ENCODE peak calls at places on chromosomes 5 and 9, in eight cellular contexts. One of them, this sample, is unnamed.

GRCh38 chr9:30932226-30932625 is 1452.2 kb upstream of the ACO1 start:
- DNase-seq in neuronal stem cell: no peak
- DNase-seq in T1000: peak
- DNase-seq in frontal cortex: no peak
- DNase-seq in NCI-H1092 treated with DMSO at 0.1 percent for 48 hours: no peak
- DNase-seq in stimulated activated CD4-positive, alpha-beta T cell treated with anti-CD3 and anti-CD28 coated beads, Interleukin-1b, Interleukin-23, amount 100 ng/mL, for 24 hours: no peak
- DNase-seq in psoas muscle: no peak
- DNase-seq in T-helper 1 cell: no peak
- DNase-seq in this sample: no peak

GRCh38 chr9:89421595-89421994 is 76.3 kb downstream of the SEMA4D start:
- DNase-seq in neuronal stem cell: no peak
- DNase-seq in T1000: no peak
- DNase-seq in frontal cortex: no peak
- DNase-seq in NCI-H1092 treated with DMSO at 0.1 percent for 48 hours: no peak
- DNase-seq in stimulated activated CD4-positive, alpha-beta T cell treated with anti-CD3 and anti-CD28 coated beads, Interleukin-1b, Interleukin-23, amount 100 ng/mL, for 24 hours: no peak
- DNase-seq in psoas muscle: peak
- DNase-seq in T-helper 1 cell: no peak
- DNase-seq in this sample: no peak

GRCh38 chr5:72598461-72599433 is 91.5 kb upstream of the ZNF366 start:
- DNase-seq in neuronal stem cell: no peak
- DNase-seq in T1000: peak
- DNase-seq in frontal cortex: no peak
- DNase-seq in NCI-H1092 treated with DMSO at 0.1 percent for 48 hours: no peak
- DNase-seq in stimulated activated CD4-positive, alpha-beta T cell treated with anti-CD3 and anti-CD28 coated beads, Interleukin-1b, Interleukin-23, amount 100 ng/mL, for 24 hours: no peak
- DNase-seq in psoas muscle: no peak
- DNase-seq in T-helper 1 cell: no peak
- DNase-seq in this sample: no peak

GRCh38 chr9:76472925-76473324 is 13.9 kb downstream of the GCNT1 start:
- DNase-seq in neuronal stem cell: no peak
- DNase-seq in T1000: no peak
- DNase-seq in frontal cortex: no peak
- DNase-seq in NCI-H1092 treated with DMSO at 0.1 percent for 48 hours: no peak
- DNase-seq in stimulated activated CD4-positive, alpha-beta T cell treated with anti-CD3 and anti-CD28 coated beads, Interleukin-1b, Interleukin-23, amount 100 ng/mL, for 24 hours: no peak
- DNase-seq in psoas muscle: no peak
- DNase-seq in T-helper 1 cell: no peak
- DNase-seq in this sample: no peak

GRCh38 chr5:123585871-123586270 is 73.9 kb downstream of the CSNK1G3 start:
- DNase-seq in neuronal stem cell: no peak
- DNase-seq in T1000: no peak
- DNase-seq in frontal cortex: no peak
- DNase-seq in NCI-H1092 treated with DMSO at 0.1 percent for 48 hours: no peak
- DNase-seq in stimulated activated CD4-positive, alpha-beta T cell treated with anti-CD3 and anti-CD28 coated beads, Interleukin-1b, Interleukin-23, amount 100 ng/mL, for 24 hours: no peak
- DNase-seq in psoas muscle: no peak
- DNase-seq in T-helper 1 cell: no peak
- DNase-seq in this sample: no peak

GRCh38 chr9:69093471-69094103 is 58.0 kb downstream of the FXN start:
- DNase-seq in neuronal stem cell: no peak
- DNase-seq in T1000: no peak
- DNase-seq in frontal cortex: no peak
- DNase-seq in NCI-H1092 treated with DMSO at 0.1 percent for 48 hours: no peak
- DNase-seq in stimulated activated CD4-positive, alpha-beta T cell treated with anti-CD3 and anti-CD28 coated beads, Interleukin-1b, Interleukin-23, amount 100 ng/mL, for 24 hours: no peak
- DNase-seq in psoas muscle: no peak
- DNase-seq in T-helper 1 cell: no peak
- DNase-seq in this sample: no peak

GRCh38 chr9:132628746-132629145 is 41.0 kb downstream of the DDX31 start:
- DNase-seq in neuronal stem cell: no peak
- DNase-seq in T1000: no peak
- DNase-seq in frontal cortex: no peak
- DNase-seq in NCI-H1092 treated with DMSO at 0.1 percent for 48 hours: no peak
- DNase-seq in stimulated activated CD4-positive, alpha-beta T cell treated with anti-CD3 and anti-CD28 coated beads, Interleukin-1b, Interleukin-23, amount 100 ng/mL, for 24 hours: no peak
- DNase-seq in psoas muscle: no peak
- DNase-seq in T-helper 1 cell: no peak
- DNase-seq in this sample: no peak

GRCh38 chr5:103804714-103805113 is 242.1 kb upstream of the NUDT12 start:
- DNase-seq in neuronal stem cell: no peak
- DNase-seq in T1000: peak
- DNase-seq in frontal cortex: no peak
- DNase-seq in NCI-H1092 treated with DMSO at 0.1 percent for 48 hours: no peak
- DNase-seq in stimulated activated CD4-positive, alpha-beta T cell treated with anti-CD3 and anti-CD28 coated beads, Interleukin-1b, Interleukin-23, amount 100 ng/mL, for 24 hours: no peak
- DNase-seq in psoas muscle: no peak
- DNase-seq in T-helper 1 cell: no peak
- DNase-seq in this sample: no peak

GRCh38 chr9:20611751-20612287 is 10.5 kb downstream of the MLLT3 start:
- DNase-seq in neuronal stem cell: no peak
- DNase-seq in T1000: no peak
- DNase-seq in frontal cortex: no peak
- DNase-seq in NCI-H1092 treated with DMSO at 0.1 percent for 48 hours: no peak
- DNase-seq in stimulated activated CD4-positive, alpha-beta T cell treated with anti-CD3 and anti-CD28 coated beads, Interleukin-1b, Interleukin-23, amount 100 ng/mL, for 24 hours: no peak
- DNase-seq in psoas muscle: no peak
- DNase-seq in T-helper 1 cell: no peak
- DNase-seq in this sample: no peak

GRCh38 chr5:40066616-40067015 is 613.1 kb upstream of the PTGER4 start:
- DNase-seq in neuronal stem cell: no peak
- DNase-seq in T1000: no peak
- DNase-seq in frontal cortex: no peak
- DNase-seq in NCI-H1092 treated with DMSO at 0.1 percent for 48 hours: no peak
- DNase-seq in stimulated activated CD4-positive, alpha-beta T cell treated with anti-CD3 and anti-CD28 coated beads, Interleukin-1b, Interleukin-23, amount 100 ng/mL, for 24 hours: no peak
- DNase-seq in psoas muscle: no peak
- DNase-seq in T-helper 1 cell: no peak
- DNase-seq in this sample: no peak

GRCh38 chr5:150142189-150142788 is 13.4 kb downstream of the PDGFRB start:
- DNase-seq in neuronal stem cell: no peak
- DNase-seq in T1000: no peak
- DNase-seq in frontal cortex: no peak
- DNase-seq in NCI-H1092 treated with DMSO at 0.1 percent for 48 hours: no peak
- DNase-seq in stimulated activated CD4-positive, alpha-beta T cell treated with anti-CD3 and anti-CD28 coated beads, Interleukin-1b, Interleukin-23, amount 100 ng/mL, for 24 hours: no peak
- DNase-seq in psoas muscle: no peak
- DNase-seq in T-helper 1 cell: no peak
- DNase-seq in this sample: peak

GRCh38 chr9:32258482-32258881 is 126.0 kb upstream of the ACO1 start:
- DNase-seq in neuronal stem cell: no peak
- DNase-seq in T1000: no peak
- DNase-seq in frontal cortex: no peak
- DNase-seq in NCI-H1092 treated with DMSO at 0.1 percent for 48 hours: no peak
- DNase-seq in stimulated activated CD4-positive, alpha-beta T cell treated with anti-CD3 and anti-CD28 coated beads, Interleukin-1b, Interleukin-23, amount 100 ng/mL, for 24 hours: no peak
- DNase-seq in psoas muscle: no peak
- DNase-seq in T-helper 1 cell: no peak
- DNase-seq in this sample: no peak

GRCh38 chr9:123036886-123037540 is 3.5 kb downstream of the GPR21 start:
- DNase-seq in neuronal stem cell: no peak
- DNase-seq in T1000: no peak
- DNase-seq in frontal cortex: no peak
- DNase-seq in NCI-H1092 treated with DMSO at 0.1 percent for 48 hours: no peak
- DNase-seq in stimulated activated CD4-positive, alpha-beta T cell treated with anti-CD3 and anti-CD28 coated beads, Interleukin-1b, Interleukin-23, amount 100 ng/mL, for 24 hours: no peak
- DNase-seq in psoas muscle: no peak
- DNase-seq in T-helper 1 cell: no peak
- DNase-seq in this sample: no peak

GRCh38 chr5:25516136-25516535 is 871.4 kb upstream of the CDH10 start:
- DNase-seq in neuronal stem cell: no peak
- DNase-seq in T1000: no peak
- DNase-seq in frontal cortex: no peak
- DNase-seq in NCI-H1092 treated with DMSO at 0.1 percent for 48 hours: no peak
- DNase-seq in stimulated activated CD4-positive, alpha-beta T cell treated with anti-CD3 and anti-CD28 coated beads, Interleukin-1b, Interleukin-23, amount 100 ng/mL, for 24 hours: no peak
- DNase-seq in psoas muscle: no peak
- DNase-seq in T-helper 1 cell: no peak
- DNase-seq in this sample: no peak

GRCh38 chr9:36166150-36166927 is 2.8 kb upstream of the CCIN start:
- DNase-seq in neuronal stem cell: peak
- DNase-seq in T1000: peak
- DNase-seq in frontal cortex: peak
- DNase-seq in NCI-H1092 treated with DMSO at 0.1 percent for 48 hours: peak
- DNase-seq in stimulated activated CD4-positive, alpha-beta T cell treated with anti-CD3 and anti-CD28 coated beads, Interleukin-1b, Interleukin-23, amount 100 ng/mL, for 24 hours: peak
- DNase-seq in psoas muscle: peak
- DNase-seq in T-helper 1 cell: peak
- DNase-seq in this sample: peak

This sample was measured in right lobe of liver.